ENCODE peak calls at places on chromosomes 7 and 10, in ten cellular contexts. H is esophagus squamous epithelium, Y is RWPE1, C is AG04450, O is fibroblast of pulmonary artery, I is brain microvascular endothelial cell, Q is activated B cell treated with CpG ODN at 0.5 μM for 24 hours, V is bronchial epithelial cell, W is progenitor cell of endocrine pancreas, B is cardiac fibroblast. U is an unnamed sample.

GRCh38 chr10:18504161-18504560 is 147.2 kb downstream of the NSUN6 start:
- DNase-seq in O (no peak), W (no peak), C (no peak), B (no peak), I (no peak), Y (no peak), V (no peak), H (no peak), Q (no peak), U (no peak)

GRCh38 chr10:91879514-91880170 is 29.6 kb downstream of the FGFBP3 start:
- DNase-seq in B (no peak), V (no peak), H (no peak), W (no peak), O (no peak), C (no peak), Y (no peak), I (no peak), Q (no peak), U (no peak)

GRCh38 chr7:99289185-99289584 is 16.5 kb downstream of the MYH16 start:
- DNase-seq in B (no peak), I (no peak), V (no peak), H (no peak), C (no peak), W (no peak), O (no peak), Y (no peak), Q (no peak), U (no peak)

GRCh38 chr10:133127291-133128125 is 32.5 kb upstream of the KNDC1 start:
- DNase-seq in V (no peak), B (no peak), I (no peak), O (no peak), W (no peak), H (no peak), Y (peak; percentile 75), C (no peak), Q (no peak), U (no peak)

GRCh38 chr10:46545861-46546590 is 10.4 kb downstream of the GPRIN2 start:
- DNase-seq in C (no peak), Y (no peak), W (peak; percentile 9), I (no peak), V (no peak), O (no peak), H (no peak), B (no peak), Q (no peak), U (no peak)

GRCh38 chr7:70618020-70618551 is 513.9 kb upstream of the GALNT17 start:
- DNase-seq in V (no peak), Q (no peak), C (no peak), Y (no peak), H (no peak), O (no peak), I (no peak), B (no peak), W (no peak), U (no peak)

GRCh38 chr10:112721080-112721698 is 228.9 kb upstream of the TCF7L2 start:
- DNase-seq in I (peak; percentile 35), B (peak; percentile 75), H (no peak), O (peak; percentile 71), Y (peak; percentile 53), W (no peak), Q (no peak), V (peak; percentile 55), C (no peak), U (peak; percentile 64)

GRCh38 chr10:63429280-63429679 is 36.5 kb downstream of the JMJD1C start:
- DNase-seq in W (no peak), V (peak; percentile 39), Q (no peak), O (peak; percentile 58), I (no peak), H (no peak), Y (no peak), B (peak; percentile 80), C (peak; percentile 18), U (peak; percentile 81)

GRCh38 chr7:36661135-36661840 is 63.0 kb downstream of the AOAH start:
- DNase-seq in B (no peak), Q (no peak), H (no peak), W (no peak), I (no peak), C (no peak), O (peak; percentile 11), V (peak; percentile 67), Y (peak; percentile 42), U (peak; percentile 41)

GRCh38 chr7:84139986-84140729 is 54.4 kb downstream of the SEMA3A start:
- DNase-seq in O (peak; percentile 16), H (no peak), W (no peak), Y (no peak), C (no peak), B (peak; percentile 20), Q (no peak), V (peak; percentile 33), I (peak; percentile 9), U (peak; percentile 40)
- TF ChIP-seq CTCF in O (no peak), H (no peak), W (no peak), Y (no peak), C (no peak), B (no peak), Q (no peak), V (no peak), I (no peak), U (no peak)

DNA sequence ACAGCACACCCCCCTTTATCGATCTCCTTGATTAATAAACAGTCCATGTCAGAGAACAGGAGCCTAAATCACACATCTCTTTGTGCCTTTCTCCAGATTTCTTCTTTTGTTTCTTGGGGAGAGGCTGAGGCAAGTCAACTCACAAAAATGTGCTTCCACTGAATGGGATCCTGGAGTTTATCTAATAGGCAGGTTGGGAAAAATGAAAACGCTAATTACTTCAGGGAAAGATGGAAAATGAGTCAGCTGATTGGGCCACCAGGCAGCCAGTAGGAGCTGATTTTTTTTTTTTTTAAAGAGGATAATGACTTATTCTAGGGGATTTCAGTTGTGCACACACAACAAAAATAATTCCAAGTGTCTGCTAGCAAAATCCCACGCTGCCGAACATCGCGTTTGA is 412.8 kb upstream of the ZMIZ1 start:
- DNase-seq in I (no peak), Q (no peak), H (no peak), V (no peak), O (no peak), B (no peak), C (no peak), W (no peak), Y (no peak), U (no peak)
- TF ChIP-seq CTCF in I (no peak), Q (no peak), H (no peak), V (no peak), O (no peak), B (no peak), C (no peak), W (no peak), Y (no peak), U (no peak)

GRCh38 chr10:51073461-51074237 is 638 bp upstream of the PRKG1 start:
- DNase-seq in W (peak; percentile 17), I (no peak), B (peak; percentile 26), Q (no peak), V (no peak), Y (peak; percentile 8), H (no peak), C (no peak), O (peak; percentile 15), U (peak; percentile 14)
- TF ChIP-seq CTCF in W (no peak), I (no peak), B (no peak), Q (no peak), V (peak; percentile 8), Y (no peak), H (no peak), C (no peak), O (no peak), U (no peak)

GRCh38 chr7:77989981-77990566 is 191.5 kb downstream of the PHTF2 start:
- DNase-seq in V (peak; percentile 75), Y (no peak), H (no peak), O (peak; percentile 16), C (no peak), I (no peak), W (no peak), Q (no peak), B (no peak), U (no peak)
- TF ChIP-seq CTCF in V (no peak), Y (no peak), H (no peak), O (no peak), C (no peak), I (peak; percentile 16), W (peak; percentile 33), Q (no peak), B (no peak), U (no peak)

DNA sequence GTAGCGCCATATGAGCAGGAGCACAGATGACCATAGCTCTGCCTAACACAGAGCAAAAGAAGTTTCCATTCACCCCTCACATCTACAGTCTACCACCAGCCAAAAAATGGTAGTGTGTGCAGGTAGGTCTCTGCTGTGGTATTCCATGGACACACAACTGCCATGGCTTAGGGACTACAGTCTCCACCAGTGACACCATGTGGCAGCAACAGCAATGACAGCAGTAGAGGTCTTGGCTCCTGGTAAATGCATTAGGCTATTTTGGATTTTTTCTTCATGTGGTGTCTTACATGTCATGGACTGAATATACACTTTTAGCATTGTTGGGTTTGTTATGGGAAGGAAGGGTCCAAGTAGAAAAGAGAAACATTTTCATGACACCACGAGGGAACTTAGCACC is 70.1 kb upstream of the CABCOCO1 start:
- DNase-seq in H (no peak), C (no peak), V (peak; percentile 36), W (no peak), I (peak; percentile 24), Q (no peak), O (peak; percentile 28), B (peak; percentile 42), Y (no peak), U (peak; percentile 6)
- TF ChIP-seq CTCF in H (no peak), C (no peak), V (peak; percentile 71), W (peak; percentile 37), I (peak; percentile 64), Q (no peak), O (peak; percentile 36), B (peak; percentile 42), Y (no peak), U (peak; percentile 33)

GRCh38 chr7:40643664-40644063 is 508.9 kb downstream of the SUGCT start:
- DNase-seq in W (no peak), I (no peak), C (no peak), B (no peak), Q (no peak), V (no peak), O (no peak), Y (no peak), H (no peak), U (no peak)
- TF ChIP-seq CTCF in W (no peak), I (no peak), C (no peak), B (no peak), Q (no peak), V (no peak), O (no peak), Y (no peak), H (no peak), U (no peak)

DNA sequence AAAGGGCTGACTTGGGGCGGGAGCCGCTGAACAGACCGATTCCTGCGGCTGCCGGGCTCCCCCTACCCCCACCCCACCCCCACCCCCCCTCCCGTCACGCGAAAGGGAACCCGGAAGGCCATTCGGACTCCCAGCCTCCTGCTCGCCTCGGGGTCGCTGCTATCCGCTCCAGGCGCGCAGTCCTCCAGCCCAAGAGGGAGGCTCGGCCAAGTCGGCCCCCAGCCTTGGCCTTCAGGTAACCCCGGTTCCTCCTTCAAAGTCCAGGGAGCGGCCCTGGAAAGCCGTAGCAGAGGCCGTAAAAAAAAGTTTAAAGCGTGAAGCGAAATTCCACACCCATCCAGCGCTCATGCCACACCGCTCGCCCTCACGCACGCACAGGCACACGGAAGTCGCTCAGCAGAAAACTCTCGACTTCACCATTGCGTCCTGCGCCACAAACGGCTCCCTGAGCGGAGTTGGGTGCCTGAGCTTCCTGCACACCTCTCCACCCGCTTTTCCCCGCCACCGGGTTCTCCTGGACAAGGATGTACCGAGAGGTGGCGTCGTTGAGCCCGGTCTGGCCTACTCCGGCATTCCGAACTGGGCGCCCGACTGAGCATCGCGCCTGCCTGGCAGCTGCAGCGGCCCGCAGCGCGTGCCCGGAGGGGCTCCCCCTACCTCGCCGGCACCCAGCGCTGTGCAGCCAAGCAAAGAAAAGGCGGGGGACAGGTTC is 1.4 kb downstream of the SORCS3 start:
- DNase-seq in C (no peak), Q (no peak), O (no peak), V (peak; percentile 10), B (no peak), W (peak; percentile 78), H (no peak), Y (no peak), I (no peak), U (peak; percentile 49)
- TF ChIP-seq CTCF in C (no peak), Q (no peak), O (no peak), V (peak; percentile 46), B (no peak), W (peak; percentile 66), H (no peak), Y (no peak), I (peak; percentile 50), U (peak; percentile 13)

U was measured in foreskin fibroblast.